ENCODE peak calls at places on chromosomes 16 and 17, in five cellular contexts. One of them, this sample, is unnamed. For H3K4me1, the result is how much of the 10 kb centered on the place peaks cover.

GRCh38 chr17:82202981-82203380 is 9.7 kb downstream of the CCDC57 start:
- DNase-seq in sigmoid colon: no peak
- DNase-seq in upper lobe of right lung: no peak
- DNase-seq in breast epithelium: no peak
- DNase-seq in fibroblast of lung: no peak
- DNase-seq in this sample: no peak

GRCh38 chr16:78249056-78249455 is 149.6 kb downstream of the WWOX start:
- DNase-seq in sigmoid colon: no peak
- DNase-seq in breast epithelium: no peak
- DNase-seq in upper lobe of right lung: peak
- DNase-seq in fibroblast of lung: no peak
- DNase-seq in this sample: no peak

GRCh38 chr16:56669005-56669839 is at the start of gene MT1H:
- DNase-seq in sigmoid colon: no peak
- DNase-seq in fibroblast of lung: no peak
- DNase-seq in breast epithelium: no peak
- DNase-seq in upper lobe of right lung: no peak
- DNase-seq in this sample: no peak

GRCh38 chr17:56807723-56808122 is 26.0 kb downstream of the C17orf67 start:
- DNase-seq in sigmoid colon: no peak
- DNase-seq in fibroblast of lung: no peak
- DNase-seq in upper lobe of right lung: no peak
- DNase-seq in breast epithelium: no peak
- DNase-seq in this sample: no peak

GRCh38 chr17:78529871-78530670 is 47.1 kb downstream of the DNAH17 start:
- DNase-seq in fibroblast of lung: no peak
- DNase-seq in breast epithelium: no peak
- DNase-seq in upper lobe of right lung: peak
- DNase-seq in sigmoid colon: no peak
- DNase-seq in this sample: no peak

GRCh38 chr17:4522661-4523060 is 24.0 kb downstream of the SPNS2 start:
- DNase-seq in upper lobe of right lung: no peak
- DNase-seq in fibroblast of lung: no peak
- DNase-seq in breast epithelium: no peak
- DNase-seq in sigmoid colon: no peak
- DNase-seq in this sample: no peak

GRCh38 chr17:56047321-56047720 is 106.0 kb upstream of the ANKFN1 start:
- DNase-seq in sigmoid colon: no peak
- DNase-seq in upper lobe of right lung: no peak
- DNase-seq in fibroblast of lung: no peak
- DNase-seq in breast epithelium: no peak
- DNase-seq in this sample: no peak

GRCh38 chr17:27577124-27577761 is 53.7 kb upstream of the LGALS9 start:
- DNase-seq in fibroblast of lung: peak
- DNase-seq in breast epithelium: no peak
- DNase-seq in sigmoid colon: no peak
- DNase-seq in upper lobe of right lung: no peak
- DNase-seq in this sample: peak

GRCh38 chr17:52885882-52886281 is 727.4 kb upstream of the CA10 start:
- DNase-seq in breast epithelium: no peak
- DNase-seq in upper lobe of right lung: no peak
- DNase-seq in sigmoid colon: no peak
- DNase-seq in fibroblast of lung: no peak
- DNase-seq in this sample: no peak

GRCh38 chr17:74877592-74878543 is 5.1 kb upstream of the FDXR start:
- DNase-seq in breast epithelium: no peak
- DNase-seq in fibroblast of lung: no peak
- DNase-seq in upper lobe of right lung: no peak
- DNase-seq in sigmoid colon: no peak
- DNase-seq in this sample: no peak

DNA sequence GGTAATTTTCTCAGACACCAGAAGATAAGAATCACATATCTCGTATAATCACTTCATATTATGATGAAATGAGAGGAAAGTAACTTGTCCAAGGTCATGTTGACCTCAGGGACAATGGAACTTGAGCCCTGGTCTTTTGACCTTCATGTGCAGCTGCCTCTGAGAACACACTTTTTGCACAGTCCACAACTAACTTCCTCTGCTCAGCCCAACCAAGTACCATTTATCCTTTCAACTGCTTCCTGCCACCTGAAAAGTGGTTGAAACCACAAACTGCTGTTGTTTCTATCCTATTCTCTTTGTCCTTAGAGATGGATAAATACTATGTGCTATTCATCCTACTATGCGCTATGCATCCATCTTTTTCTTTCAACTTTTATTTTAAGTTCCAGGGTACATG is 2.3 kb upstream of the CCL1 start:
- DNase-seq in breast epithelium: no peak
- DNase-seq in upper lobe of right lung: no peak
- DNase-seq in fibroblast of lung: no peak
- DNase-seq in sigmoid colon: no peak
- DNase-seq in this sample: no peak
- H3K4me1 ChIP-seq in breast epithelium: under half
- H3K4me1 ChIP-seq in upper lobe of right lung: under half
- H3K4me1 ChIP-seq in fibroblast of lung: under half
- H3K4me1 ChIP-seq in sigmoid colon: under half
- H3K4me1 ChIP-seq in this sample: under half

DNA sequence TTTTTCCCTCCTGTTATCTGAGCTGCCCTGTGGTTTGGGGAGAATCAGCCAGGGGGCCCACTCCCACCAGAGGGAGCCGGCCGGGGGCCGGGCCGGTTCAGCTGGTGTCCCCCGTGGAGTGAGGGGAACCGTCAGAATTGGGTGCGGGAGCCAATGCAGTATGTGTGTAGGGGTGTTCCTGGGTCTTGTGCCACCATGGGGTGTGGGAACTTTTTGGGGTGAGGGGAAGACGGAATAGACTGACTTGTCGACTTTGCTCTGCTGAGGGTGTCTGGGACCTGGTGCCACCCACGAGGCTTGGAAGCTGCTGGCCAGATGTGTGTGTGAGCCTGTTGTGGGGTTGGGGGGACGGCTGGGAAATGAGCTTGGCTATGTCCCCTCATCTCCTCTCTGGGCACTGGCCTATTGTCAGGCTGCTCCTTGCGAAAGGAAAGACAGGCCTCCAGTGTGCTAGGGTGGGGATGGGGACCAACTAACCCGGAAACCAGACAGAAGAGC is 9.9 kb downstream of the RARA start:
- DNase-seq in breast epithelium: no peak
- DNase-seq in fibroblast of lung: no peak
- DNase-seq in upper lobe of right lung: peak
- DNase-seq in sigmoid colon: peak
- DNase-seq in this sample: no peak
- TF ChIP-seq CTCF in breast epithelium: no peak
- TF ChIP-seq CTCF in fibroblast of lung: no peak
- TF ChIP-seq CTCF in upper lobe of right lung: no peak
- TF ChIP-seq CTCF in sigmoid colon: no peak
- TF ChIP-seq CTCF in this sample: peak

GRCh38 chr17:42187833-42188232 is 2.6 kb upstream of the HCRT start:
- DNase-seq in fibroblast of lung: no peak
- DNase-seq in breast epithelium: no peak
- DNase-seq in upper lobe of right lung: no peak
- DNase-seq in sigmoid colon: no peak
- DNase-seq in this sample: no peak

GRCh38 chr17:42185497-42185860 is 227 bp upstream of the HCRT start:
- DNase-seq in fibroblast of lung: no peak
- DNase-seq in breast epithelium: no peak
- DNase-seq in upper lobe of right lung: no peak
- DNase-seq in sigmoid colon: no peak
- DNase-seq in this sample: no peak

GRCh38 chr17:42182927-42183734 is 2.1 kb downstream of the HCRT start:
- DNase-seq in upper lobe of right lung: no peak
- DNase-seq in sigmoid colon: no peak
- DNase-seq in fibroblast of lung: peak
- DNase-seq in breast epithelium: no peak
- DNase-seq in this sample: no peak

GRCh38 chr17:42183741-42184711 is 1.2 kb downstream of the HCRT start:
- DNase-seq in fibroblast of lung: peak
- DNase-seq in breast epithelium: no peak
- DNase-seq in upper lobe of right lung: peak
- DNase-seq in sigmoid colon: peak
- DNase-seq in this sample: peak

GRCh38 chr17:42184717-42185496 is at the start of gene HCRT:
- DNase-seq in breast epithelium: no peak
- DNase-seq in upper lobe of right lung: no peak
- DNase-seq in sigmoid colon: no peak
- DNase-seq in fibroblast of lung: no peak
- DNase-seq in this sample: no peak
- H3K4me1 ChIP-seq in breast epithelium: under half
- H3K4me1 ChIP-seq in upper lobe of right lung: under half
- H3K4me1 ChIP-seq in sigmoid colon: under half
- H3K4me1 ChIP-seq in fibroblast of lung: under half
- H3K4me1 ChIP-seq in this sample: under half

DNA sequence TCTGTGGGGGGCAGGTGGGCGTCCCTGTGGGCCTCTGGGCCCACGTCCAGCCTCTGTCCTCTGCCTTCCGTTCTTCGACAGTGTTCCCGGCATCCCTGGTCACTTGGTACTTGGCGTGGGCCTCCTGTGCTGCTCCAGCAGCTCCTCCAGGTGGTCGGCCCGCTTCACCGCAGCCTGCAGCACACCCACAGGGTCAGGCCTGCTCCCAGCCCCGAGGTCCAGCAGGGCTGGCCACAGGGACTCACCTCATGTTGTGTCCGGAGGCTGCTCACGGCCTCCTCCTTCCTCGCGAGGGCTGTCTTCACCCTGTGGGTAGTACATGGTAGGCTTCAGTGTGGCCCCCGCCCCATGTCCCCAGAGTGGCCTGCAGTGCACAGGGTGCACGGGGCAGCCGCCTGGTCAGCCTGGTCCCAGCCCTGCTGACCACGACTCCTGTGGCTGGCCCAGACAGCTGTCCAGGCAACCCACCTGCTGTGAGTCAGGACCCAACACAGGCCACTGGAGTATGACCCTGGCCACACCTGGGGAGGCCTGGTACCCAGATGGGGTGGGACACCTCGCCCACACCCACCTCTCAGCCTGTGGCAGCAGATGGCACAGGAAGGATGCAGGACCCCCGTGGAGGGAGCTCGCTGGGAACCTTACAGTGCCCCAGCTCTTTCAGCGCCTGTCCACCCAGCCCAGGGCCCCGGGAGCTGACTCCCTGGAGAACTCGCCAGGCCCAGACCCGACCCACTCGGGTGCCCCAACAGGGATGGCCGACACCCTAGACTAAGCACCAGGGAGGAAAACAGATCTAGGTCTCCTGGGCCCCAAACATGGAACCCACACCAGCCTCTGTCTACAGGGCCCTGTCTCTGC is 23.9 kb upstream of the AATK start:
- DNase-seq in sigmoid colon: no peak
- DNase-seq in fibroblast of lung: no peak
- DNase-seq in upper lobe of right lung: no peak
- DNase-seq in breast epithelium: no peak
- DNase-seq in this sample: no peak
- TF ChIP-seq CTCF in sigmoid colon: no peak
- TF ChIP-seq CTCF in fibroblast of lung: no peak
- TF ChIP-seq CTCF in upper lobe of right lung: no peak
- TF ChIP-seq CTCF in breast epithelium: no peak
- TF ChIP-seq CTCF in this sample: no peak

DNA sequence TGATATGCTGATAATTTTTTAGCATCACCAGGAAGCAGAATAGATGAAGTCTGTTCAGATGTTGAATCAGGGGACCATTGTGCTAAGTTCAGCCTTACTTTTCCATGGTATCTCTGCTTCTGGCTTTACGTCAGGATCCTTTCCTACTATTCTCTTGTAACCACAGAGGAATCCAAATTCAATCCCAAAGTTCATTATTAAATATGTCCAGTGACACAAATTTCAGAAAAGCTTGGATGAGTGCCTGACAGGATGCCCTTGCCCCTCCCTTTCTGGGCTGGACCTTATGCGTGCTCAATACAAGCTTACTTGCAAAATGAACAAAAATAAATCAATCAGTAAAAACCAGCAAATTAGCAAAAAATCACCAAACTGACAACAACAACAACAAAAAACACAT is 37.6 kb upstream of the ADORA2B start:
- DNase-seq in fibroblast of lung: no peak
- DNase-seq in breast epithelium: no peak
- DNase-seq in sigmoid colon: no peak
- DNase-seq in upper lobe of right lung: no peak
- DNase-seq in this sample: no peak
- H3K4me1 ChIP-seq in fibroblast of lung: under half
- H3K4me1 ChIP-seq in breast epithelium: under half
- H3K4me1 ChIP-seq in sigmoid colon: under half
- H3K4me1 ChIP-seq in upper lobe of right lung: under half
- H3K4me1 ChIP-seq in this sample: under half

DNA sequence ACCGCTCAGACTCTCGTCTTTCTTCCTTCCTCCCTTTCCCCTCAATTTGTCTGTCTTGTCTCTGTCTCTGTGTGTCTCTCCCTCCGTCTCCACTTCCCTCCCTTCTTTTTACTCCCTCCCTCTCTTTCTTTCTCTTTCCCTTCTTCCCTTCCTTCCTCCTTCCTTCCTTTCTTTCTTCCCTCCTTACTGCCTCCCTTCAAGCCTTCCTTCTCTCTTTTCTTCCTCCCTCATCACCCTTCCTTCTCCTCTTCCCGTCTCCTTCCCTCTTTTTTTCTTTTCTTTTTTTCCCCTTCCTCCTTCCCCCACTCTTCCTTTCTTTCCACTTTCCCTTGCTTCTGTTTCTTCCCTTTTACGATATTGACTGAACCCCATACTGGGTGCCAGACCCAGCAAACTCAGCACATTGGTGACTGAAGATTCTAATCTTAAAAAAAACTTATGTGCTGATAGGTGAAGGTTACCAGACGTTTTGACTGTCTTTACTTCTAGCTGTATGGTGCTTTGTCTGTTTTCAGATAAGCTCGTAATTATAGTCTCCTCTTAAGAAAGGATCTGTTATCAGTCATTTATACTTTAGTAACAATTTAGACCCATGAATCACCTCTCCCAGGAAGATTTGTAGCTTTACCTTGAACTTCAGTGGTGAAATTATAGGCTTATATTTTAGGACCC is 481 bp upstream of the BRD7 start:
- DNase-seq in breast epithelium: no peak
- DNase-seq in fibroblast of lung: no peak
- DNase-seq in upper lobe of right lung: no peak
- DNase-seq in sigmoid colon: no peak
- DNase-seq in this sample: no peak
- TF ChIP-seq CTCF in breast epithelium: no peak
- TF ChIP-seq CTCF in fibroblast of lung: no peak
- TF ChIP-seq CTCF in upper lobe of right lung: no peak
- TF ChIP-seq CTCF in sigmoid colon: no peak
- TF ChIP-seq CTCF in this sample: no peak

This sample was measured in gastrocnemius medialis.